ENCODE peak calls at places on chromosomes 12 and 14, in nine cellular contexts. V is BJ, X is stomach, Y is AG04450, M is IMR-90, N is A549, D is uterus, K is tibial artery, R is fibroblast of the aortic adventitia. H is an unnamed sample.

GRCh38 chr14:61179061-61179675 is 102.0 kb downstream of the TMEM30B start:
- DNase-seq in V (no peak), X (no peak), Y (no peak), M (peak), N (peak), D (no peak), K (no peak), R (no peak), H (no peak)

GRCh38 chr14:103711516-103712431 is 3.5 kb downstream of the XRCC3 start:
- DNase-seq in V (no peak), X (peak), Y (no peak), M (no peak), N (no peak), D (peak), K (peak), R (peak), H (no peak)

GRCh38 chr14:78399316-78399889 is 229.2 kb downstream of the NRXN3 start:
- DNase-seq in V (no peak), X (no peak), Y (no peak), M (no peak), N (no peak), D (no peak), K (no peak), R (peak), H (no peak)

GRCh38 chr14:89330236-89331002 is 86.6 kb downstream of the FOXN3 start:
- DNase-seq in V (peak), X (no peak), Y (peak), M (peak), N (no peak), D (peak), K (peak), R (peak), H (no peak)

GRCh38 chr12:43675048-43675904 is 83.3 kb downstream of the PUS7L start:
- DNase-seq in V (no peak), X (no peak), Y (no peak), M (no peak), N (no peak), D (no peak), K (no peak), R (peak), H (no peak)

GRCh38 chr12:130686511-130686981 is 29.6 kb downstream of the RIMBP2 start:
- DNase-seq in V (no peak), X (no peak), Y (no peak), M (no peak), N (no peak), D (no peak), K (no peak), R (no peak), H (no peak)

GRCh38 chr14:32397871-32398640 is 69.0 kb downstream of the AKAP6 start:
- DNase-seq in V (peak), X (no peak), Y (no peak), M (peak), N (peak), D (no peak), K (no peak), R (peak), H (peak)

GRCh38 chr14:52067873-52068740 is 752 bp downstream of the NID2 start:
- DNase-seq in V (no peak), X (no peak), Y (no peak), M (peak), N (no peak), D (peak), K (no peak), R (peak), H (no peak)

GRCh38 chr14:68676511-68676943 is 116.3 kb downstream of the ZFP36L1 start:
- DNase-seq in V (no peak), X (peak), Y (no peak), M (no peak), N (no peak), D (no peak), K (peak), R (no peak), H (no peak)

GRCh38 chr12:108379761-108380160 is 40.6 kb upstream of the CMKLR1 start:
- DNase-seq in V (no peak), X (no peak), Y (no peak), M (no peak), N (no peak), D (no peak), K (no peak), R (no peak), H (no peak)

GRCh38 chr14:52018970-52019369 is 29.6 kb downstream of the RTRAF start:
- DNase-seq in V (no peak), X (no peak), Y (no peak), M (no peak), N (no peak), D (no peak), K (no peak), R (no peak), H (no peak)

GRCh38 chr14:92121207-92121669 is 268 bp downstream of the NDUFB1 start:
- DNase-seq in V (no peak), X (peak), Y (no peak), M (peak), N (peak), D (no peak), K (no peak), R (peak), H (no peak)

GRCh38 chr12:828726-829395 is 76.5 kb downstream of the WNK1 start:
- DNase-seq in V (no peak), X (no peak), Y (no peak), M (no peak), N (no peak), D (no peak), K (no peak), R (peak), H (peak)

GRCh38 chr12:68317047-68317667 is 15.0 kb downstream of the MDM1 start:
- DNase-seq in V (no peak), X (no peak), Y (peak), M (peak), N (peak), D (peak), K (no peak), R (peak), H (no peak)

GRCh38 chr14:89915114-89915878 is 39.2 kb downstream of the EFCAB11 start:
- DNase-seq in V (peak), X (peak), Y (no peak), M (peak), N (peak), D (peak), K (no peak), R (peak), H (peak)

GRCh38 chr12:78470354-78471195 is 394.0 kb upstream of the SYT1 start:
- DNase-seq in V (no peak), X (no peak), Y (no peak), M (peak), N (peak), D (no peak), K (no peak), R (peak), H (peak)

GRCh38 chr12:110622582-110622981 is 8.7 kb downstream of the TCTN1 start:
- DNase-seq in V (no peak), X (no peak), Y (no peak), M (no peak), N (no peak), D (no peak), K (no peak), R (no peak), H (no peak)

GRCh38 chr14:23530360-23531055 is 21.1 kb downstream of the ZFHX2 start:
- DNase-seq in V (no peak), X (no peak), Y (no peak), M (no peak), N (no peak), D (no peak), K (no peak), R (no peak), H (no peak)

GRCh38 chr12:24071842-24072241 is 122.4 kb upstream of the SOX5 start:
- DNase-seq in V (no peak), X (no peak), Y (no peak), M (no peak), N (no peak), D (no peak), K (no peak), R (no peak), H (no peak)

GRCh38 chr12:10853746-10854145 is 4.5 kb upstream of the PRR4 start:
- DNase-seq in V (no peak), X (no peak), Y (no peak), M (no peak), N (no peak), D (no peak), K (no peak), R (no peak), H (no peak)

GRCh38 chr12:236445-236844 is 22.5 kb upstream of the SLC6A12 start:
- DNase-seq in V (no peak), X (no peak), Y (no peak), M (no peak), N (no peak), D (no peak), K (no peak), R (no peak), H (no peak)

GRCh38 chr12:29427964-29428363 is 47.0 kb upstream of the ERGIC2 start:
- DNase-seq in V (no peak), X (no peak), Y (no peak), M (no peak), N (peak), D (no peak), K (no peak), R (peak), H (no peak)

GRCh38 chr12:94140556-94140955 is 7.8 kb upstream of the PLXNC1 start:
- DNase-seq in V (no peak), X (peak), Y (no peak), M (peak), N (peak), D (no peak), K (no peak), R (no peak), H (no peak)

GRCh38 chr14:103155013-103155412 is 31.8 kb downstream of the TNFAIP2 start:
- DNase-seq in V (no peak), X (peak), Y (no peak), M (peak), N (peak), D (no peak), K (peak), R (peak), H (peak)

GRCh38 chr12:20132818-20133217 is 235.5 kb upstream of the PDE3A start:
- DNase-seq in V (no peak), X (no peak), Y (no peak), M (no peak), N (no peak), D (no peak), K (no peak), R (no peak), H (no peak)

GRCh38 chr12:113875681-113876080 is 90.4 kb downstream of the RBM19 start:
- DNase-seq in V (no peak), X (no peak), Y (no peak), M (peak), N (no peak), D (no peak), K (no peak), R (no peak), H (no peak)

GRCh38 chr12:52600941-52601481 is at the start of gene KRT72:
- DNase-seq in V (no peak), X (no peak), Y (no peak), M (no peak), N (no peak), D (no peak), K (no peak), R (no peak), H (no peak)

GRCh38 chr12:122958198-122958888 is 7.9 kb downstream of the ABCB9 start:
- DNase-seq in V (no peak), X (no peak), Y (no peak), M (no peak), N (no peak), D (no peak), K (no peak), R (peak), H (no peak)

GRCh38 chr12:14619731-14620501 is 52.2 kb upstream of the PLBD1 start:
- DNase-seq in V (no peak), X (peak), Y (no peak), M (no peak), N (no peak), D (no peak), K (no peak), R (no peak), H (no peak)

GRCh38 chr12:103936679-103937078 is 6.5 kb downstream of the HSP90B1 start:
- DNase-seq in V (no peak), X (no peak), Y (no peak), M (no peak), N (no peak), D (no peak), K (no peak), R (no peak), H (no peak)

GRCh38 chr12:51531284-51531981 is 59.6 kb upstream of the SCN8A start:
- DNase-seq in V (no peak), X (no peak), Y (no peak), M (no peak), N (no peak), D (no peak), K (no peak), R (no peak), H (no peak)

GRCh38 chr12:68673788-68674187 is 13.0 kb upstream of the NUP107 start:
- DNase-seq in V (no peak), X (no peak), Y (no peak), M (no peak), N (no peak), D (no peak), K (no peak), R (no peak), H (no peak)

GRCh38 chr14:33941727-33942126 is 9.1 kb downstream of the EGLN3 start:
- DNase-seq in V (no peak), X (no peak), Y (no peak), M (no peak), N (no peak), D (no peak), K (no peak), R (no peak), H (no peak)

GRCh38 chr14:33936391-33936790 is 14.5 kb downstream of the EGLN3 start:
- DNase-seq in V (no peak), X (no peak), Y (no peak), M (no peak), N (no peak), D (no peak), K (no peak), R (no peak), H (no peak)

GRCh38 chr14:33934938-33935337 is 15.9 kb downstream of the EGLN3 start:
- DNase-seq in V (no peak), X (no peak), Y (no peak), M (no peak), N (no peak), D (no peak), K (no peak), R (no peak), H (no peak)

GRCh38 chr14:33940561-33941011 is 10.3 kb downstream of the EGLN3 start:
- DNase-seq in V (no peak), X (no peak), Y (no peak), M (no peak), N (no peak), D (no peak), K (no peak), R (no peak), H (no peak)

GRCh38 chr14:33938131-33938949 is 12.5 kb downstream of the EGLN3 start:
- DNase-seq in V (no peak), X (peak), Y (no peak), M (no peak), N (peak), D (peak), K (peak), R (no peak), H (peak)
- H3K4me3 ChIP-seq in V (no peak), X (peak), Y (no peak), M (no peak), N (peak), D (no peak), K (peak), R (no peak), H (peak)

GRCh38 chr12:5915511-5915910 is 29.5 kb downstream of the ANO2 start:
- DNase-seq in V (no peak), X (no peak), Y (no peak), M (no peak), N (no peak), D (no peak), K (peak), R (no peak), H (no peak)

GRCh38 chr12:5910790-5911548 is 34.1 kb downstream of the ANO2 start:
- DNase-seq in V (no peak), X (no peak), Y (no peak), M (no peak), N (no peak), D (no peak), K (no peak), R (no peak), H (no peak)

GRCh38 chr12:5914387-5915149 is 30.5 kb downstream of the ANO2 start:
- DNase-seq in V (no peak), X (no peak), Y (no peak), M (no peak), N (no peak), D (no peak), K (peak), R (no peak), H (no peak)

GRCh38 chr12:5912011-5912410 is 33.0 kb downstream of the ANO2 start:
- DNase-seq in V (no peak), X (no peak), Y (no peak), M (no peak), N (no peak), D (no peak), K (no peak), R (no peak), H (no peak)

DNA sequence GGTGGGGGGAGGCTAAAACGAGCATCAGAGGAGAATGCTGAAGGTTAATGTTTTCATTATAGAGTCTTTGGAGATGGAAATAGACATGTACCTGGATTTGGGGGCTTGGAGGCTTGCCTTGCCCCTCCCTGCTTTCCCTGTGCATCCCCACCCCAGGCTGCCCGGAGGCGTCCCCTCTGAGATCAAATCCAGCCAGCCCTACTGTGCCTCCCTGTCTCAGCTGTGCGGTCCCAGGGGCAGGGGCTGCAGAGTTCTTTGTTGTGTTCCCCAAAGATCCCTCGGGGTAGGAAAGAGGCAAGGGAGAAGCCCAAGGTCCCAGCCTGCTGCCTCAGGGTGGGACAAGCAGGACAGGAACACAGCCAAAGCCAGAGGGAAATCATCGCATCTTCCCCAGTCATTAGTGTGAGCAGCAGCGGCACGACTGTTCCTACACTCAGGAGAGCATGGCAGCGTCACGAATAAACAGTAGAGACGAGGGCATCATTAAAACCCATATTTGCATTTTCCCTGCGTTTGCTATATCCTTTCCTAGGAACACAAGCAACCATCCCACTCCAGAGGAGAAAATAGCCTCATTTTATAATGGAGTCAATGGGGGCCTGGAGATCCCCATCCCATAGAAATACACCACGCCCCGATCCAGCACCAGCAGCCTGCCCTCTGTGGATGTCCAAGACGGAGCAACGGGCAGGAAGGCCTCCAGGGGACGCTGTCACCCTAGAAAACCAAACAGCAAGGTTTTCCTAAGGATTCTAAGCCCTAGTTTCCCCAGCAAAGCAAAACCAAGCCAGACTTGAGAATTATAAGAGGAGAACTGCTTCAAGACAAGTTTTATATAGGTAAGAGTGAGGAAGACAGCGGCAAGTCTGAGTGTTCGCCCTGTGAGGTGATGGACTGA is 32.4 kb downstream of the ANO2 start:
- DNase-seq in V (no peak), X (no peak), Y (no peak), M (no peak), N (peak), D (no peak), K (peak), R (no peak), H (no peak)
- TF ChIP-seq CTCF in V (peak), X (no peak), Y (peak), M (peak), N (no peak), D (no peak), K (no peak), R (no peak), H (peak)

DNA sequence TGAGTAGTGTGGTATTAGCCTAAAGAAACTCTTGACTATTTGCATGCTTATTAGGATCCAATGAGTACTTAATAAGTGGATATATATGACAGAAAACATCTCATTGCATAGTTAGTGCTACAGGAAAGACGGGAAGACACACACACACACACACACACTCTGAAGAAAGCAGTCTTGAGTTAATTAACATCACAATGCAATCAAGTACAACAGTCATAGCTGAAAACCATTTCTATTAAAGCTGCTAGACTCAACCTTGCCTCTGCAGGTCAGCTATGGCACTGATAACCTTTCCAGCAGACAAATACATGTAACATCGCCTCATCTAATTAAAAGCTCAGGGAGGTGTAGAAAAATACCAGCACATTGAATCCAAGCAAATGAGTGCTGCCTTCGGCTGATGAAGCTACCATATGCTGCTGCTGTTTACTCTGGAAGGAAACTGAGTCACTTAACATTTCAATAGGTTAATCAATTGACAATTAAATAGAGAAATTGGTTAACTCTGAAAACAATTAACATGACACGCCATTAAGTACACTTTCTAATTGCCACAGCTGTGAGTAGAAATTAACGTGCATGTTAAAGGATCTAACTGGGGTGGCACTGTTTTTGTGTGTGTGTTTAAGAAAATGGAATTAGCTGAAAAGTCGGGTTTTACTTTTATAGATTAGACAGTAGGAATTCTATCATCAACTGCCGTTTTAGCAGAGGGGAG is 93.2 kb upstream of the OTX2 start:
- DNase-seq in V (no peak), X (no peak), Y (no peak), M (no peak), N (no peak), D (no peak), K (no peak), R (no peak), H (no peak)
- H3K4me3 ChIP-seq in V (no peak), X (no peak), Y (no peak), M (no peak), N (no peak), D (no peak), K (no peak), R (no peak), H (no peak)

DNA sequence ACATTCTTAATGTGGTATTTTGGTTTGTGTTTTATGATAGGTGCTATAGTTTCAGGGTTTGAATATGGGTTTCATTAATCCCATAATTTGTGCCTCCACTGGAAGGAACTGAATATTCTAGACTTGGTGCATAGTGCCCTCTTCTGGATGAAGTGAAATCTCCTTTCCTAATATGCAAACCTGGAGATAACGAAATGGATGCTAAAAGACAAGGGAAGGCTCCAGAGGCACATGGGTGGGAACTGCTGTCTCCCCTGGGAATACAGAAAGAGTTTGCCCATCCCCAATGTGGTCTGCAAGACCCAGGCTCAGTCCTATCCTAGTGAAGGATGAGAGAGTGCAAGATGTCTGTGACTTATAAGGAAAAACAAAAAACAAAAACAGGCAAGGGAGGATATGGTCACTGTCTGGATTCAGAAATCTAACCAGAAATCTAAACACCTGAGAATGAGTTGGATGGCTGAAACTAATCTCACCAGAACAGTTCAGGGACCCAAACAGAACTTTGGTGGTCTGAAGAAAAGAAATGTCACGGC is 142.3 kb upstream of the TMPO start:
- DNase-seq in V (no peak), X (no peak), Y (no peak), M (peak), N (peak), D (no peak), K (no peak), R (peak), H (no peak)
- TF ChIP-seq CTCF in V (peak), X (peak), Y (peak), M (peak), N (peak), D (peak), K (no peak), R (peak), H (peak)

H was measured in LNCaP clone FGC.